ENCODE peak calls at places on chromosome 9, in four cellular contexts. U is CD8-positive, alpha-beta T cell; S is heart left ventricle; J is fibroblast of lung. I is an unnamed sample. For H3K4me1, the result is how much of the 10 kb centered on the place peaks cover.

GRCh38 chr9:137303031-137303892 is 1.2 kb upstream of the NRARP start:
- DNase-seq in U (no peak), S (peak), J (no peak), I (no peak)

GRCh38 chr9:76486151-76486550 is 27.2 kb downstream of the GCNT1 start:
- DNase-seq in U (no peak), S (no peak), J (no peak), I (no peak)

GRCh38 chr9:124010665-124011321 is 775 bp upstream of the LHX2 start:
- DNase-seq in U (no peak), S (no peak), J (no peak), I (no peak)

GRCh38 chr9:4985376-4986266 is 549 bp downstream of the JAK2 start:
- DNase-seq in U (peak), S (peak), J (peak), I (peak)

GRCh38 chr9:19028835-19029451 is 4.1 kb downstream of the SAXO1 start:
- DNase-seq in U (no peak), S (peak), J (peak), I (peak)

GRCh38 chr9:113807173-113808061 is 68.7 kb upstream of the ZNF618 start:
- DNase-seq in U (no peak), S (peak), J (peak), I (peak)

GRCh38 chr9:99013550-99013949 is 69.8 kb downstream of the COL15A1 start:
- DNase-seq in U (peak), S (no peak), J (no peak), I (no peak)

GRCh38 chr9:89596937-89597555 is 7.8 kb upstream of the GADD45G start:
- DNase-seq in U (no peak), S (no peak), J (no peak), I (no peak)

GRCh38 chr9:119432428-119432827 is 63.2 kb upstream of the BRINP1 start:
- DNase-seq in U (no peak), S (no peak), J (no peak), I (no peak)

GRCh38 chr9:114037961-114038723 is 40.0 kb downstream of the AMBP start:
- DNase-seq in U (no peak), S (no peak), J (no peak), I (no peak)

DNA sequence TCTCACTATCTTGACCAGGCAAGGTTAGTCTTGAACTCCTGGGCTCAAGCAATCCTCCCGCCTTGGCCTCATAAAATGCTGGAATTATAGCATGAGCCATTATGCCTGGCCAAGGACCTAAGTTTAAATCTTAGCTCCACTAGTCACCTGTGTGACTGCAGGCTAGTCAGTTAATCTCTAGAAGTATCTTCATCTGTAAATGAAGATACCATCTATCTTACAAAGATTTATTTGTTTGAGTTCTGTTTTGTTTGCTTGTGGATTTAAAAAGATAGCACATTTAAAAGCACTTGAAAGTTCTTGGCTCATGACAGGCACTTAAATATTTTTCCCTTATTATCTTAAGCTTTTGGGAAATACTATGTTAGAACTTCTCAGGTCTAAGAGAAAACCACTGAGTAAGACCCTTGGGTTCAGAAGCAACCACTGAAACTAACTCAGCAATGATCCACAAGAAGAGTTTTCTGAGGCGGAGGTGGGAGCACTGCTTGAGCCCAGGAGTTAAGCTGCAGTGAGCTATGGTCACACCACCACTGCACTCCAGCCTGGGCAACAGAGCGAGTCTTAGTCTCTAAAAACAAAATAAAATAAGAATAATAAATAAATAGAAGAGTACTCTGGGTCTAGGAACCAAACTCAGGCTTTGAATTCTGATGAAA is 19.1 kb downstream of the TMEM245 start:
- DNase-seq in U (no peak), S (no peak), J (no peak), I (no peak)
- H3K4me1 ChIP-seq in U (half or more), S (half or more), J (under half), I (under half)

DNA sequence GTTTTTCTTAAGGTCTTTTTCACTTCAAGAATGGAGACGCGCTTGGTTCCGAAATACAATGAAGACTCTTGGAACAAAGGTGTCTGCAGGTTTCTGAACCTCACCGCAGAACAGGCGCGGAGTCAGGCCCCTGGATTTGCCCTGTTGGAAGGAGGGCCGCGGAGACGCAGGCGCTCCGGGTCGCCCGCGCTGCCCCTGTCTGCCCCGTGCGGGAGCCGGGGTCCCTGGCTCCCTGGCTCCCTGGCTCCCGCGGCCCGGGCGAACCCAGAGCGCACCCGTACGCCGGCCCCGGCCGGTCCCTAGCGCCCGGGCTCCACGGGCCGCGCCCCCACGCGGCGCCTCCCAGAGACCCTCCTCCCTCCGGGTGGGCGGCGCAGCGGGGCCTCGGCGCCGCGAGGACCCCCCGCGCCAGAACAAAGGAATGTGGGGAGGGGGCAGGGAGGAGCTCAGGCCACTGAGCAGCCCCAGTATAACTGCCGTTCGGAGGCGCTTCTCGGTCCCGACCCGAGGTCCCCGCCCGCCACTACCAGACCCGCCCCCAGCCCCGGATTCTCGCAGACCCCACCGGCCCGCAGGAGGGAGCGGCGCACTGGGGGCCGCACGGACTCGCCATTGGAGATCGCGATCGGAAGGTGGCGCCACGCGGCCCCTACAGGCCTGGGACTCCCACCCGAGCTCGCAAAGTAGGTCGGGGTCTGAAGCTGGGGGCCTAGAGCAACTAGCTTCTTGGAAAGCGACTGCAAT is 2.4 kb downstream of the NFIL3 start:
- DNase-seq in U (no peak), S (peak), J (peak), I (peak)
- H3K4me1 ChIP-seq in U (under half), S (half or more), J (under half), I (under half)

GRCh38 chr9:38415846-38416245 is 8.4 kb downstream of the IGFBPL1 start:
- DNase-seq in U (no peak), S (no peak), J (no peak), I (no peak)

GRCh38 chr9:38416461-38416860 is 7.8 kb downstream of the IGFBPL1 start:
- DNase-seq in U (no peak), S (no peak), J (no peak), I (no peak)

GRCh38 chr9:38419216-38419615 is 5.0 kb downstream of the IGFBPL1 start:
- DNase-seq in U (no peak), S (no peak), J (no peak), I (no peak)

GRCh38 chr9:38417003-38417965 is 7.0 kb downstream of the IGFBPL1 start:
- DNase-seq in U (no peak), S (no peak), J (no peak), I (peak)

DNA sequence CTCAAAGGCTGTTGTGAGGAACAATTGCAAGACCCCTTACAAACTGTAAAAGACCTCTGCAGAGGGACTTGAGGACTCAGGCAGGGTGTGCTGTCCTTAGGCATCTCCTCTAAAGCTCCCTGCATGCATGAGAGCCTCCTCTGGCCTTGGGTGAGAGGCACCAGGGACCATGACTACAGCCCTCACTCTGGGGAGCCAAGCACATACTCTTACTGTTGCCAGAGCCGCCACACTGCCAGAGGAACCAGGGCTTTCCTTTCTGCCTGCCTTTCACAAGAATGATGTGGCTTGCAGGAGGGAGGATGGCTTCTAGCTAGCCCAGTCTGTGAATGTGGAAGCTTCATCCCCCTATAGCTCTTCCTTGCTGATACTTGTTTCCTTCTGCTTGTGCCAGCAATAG is 5.9 kb downstream of the IGFBPL1 start:
- DNase-seq in U (no peak), S (no peak), J (no peak), I (no peak)
- H3K4me1 ChIP-seq in U (under half), S (under half), J (under half), I (under half)

GRCh38 chr9:79665383-79665782 is 93.6 kb downstream of the TLE4 start:
- DNase-seq in U (no peak), S (no peak), J (no peak), I (no peak)
- H3K4me1 ChIP-seq in U (under half), S (under half), J (under half), I (under half)

GRCh38 chr9:130214921-130215320 is 42.7 kb downstream of the NCS1 start:
- DNase-seq in U (no peak), S (no peak), J (no peak), I (no peak)
- H3K4me1 ChIP-seq in U (under half), S (under half), J (under half), I (under half)

DNA sequence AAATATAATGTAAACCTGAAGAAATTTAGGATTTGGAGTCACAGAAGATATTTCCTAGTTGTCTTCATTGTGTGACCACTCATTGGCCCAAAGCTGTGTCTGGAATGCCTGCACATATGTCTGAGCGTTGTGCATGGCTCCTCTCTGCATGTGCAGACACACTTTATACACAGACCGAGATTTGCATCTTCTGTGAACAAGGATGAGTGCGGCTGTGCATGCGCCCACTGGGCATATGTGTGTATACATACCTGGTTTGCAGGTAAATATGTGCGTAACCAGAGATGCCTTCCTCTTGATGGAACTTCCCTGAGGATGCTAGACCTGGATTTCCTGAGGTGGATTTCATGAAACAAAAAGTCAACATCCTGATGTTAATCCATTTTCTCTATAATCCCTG is 19.1 kb downstream of the PHF2 start:
- DNase-seq in U (no peak), S (no peak), J (no peak), I (no peak)
- H3K4me1 ChIP-seq in U (under half), S (half or more), J (under half), I (under half)

GRCh38 chr9:134346840-134347239 is 20.6 kb downstream of the RXRA start:
- DNase-seq in U (no peak), S (no peak), J (no peak), I (no peak)
- H3K4me1 ChIP-seq in U (under half), S (half or more), J (under half), I (under half)

GRCh38 chr9:130660683-130661460 is 3.5 kb upstream of the PRDM12 start:
- DNase-seq in U (no peak), S (no peak), J (no peak), I (no peak)

GRCh38 chr9:130663258-130664171 is 879 bp upstream of the PRDM12 start:
- DNase-seq in U (no peak), S (no peak), J (no peak), I (no peak)

GRCh38 chr9:130662927-130663257 is 1.5 kb upstream of the PRDM12 start:
- DNase-seq in U (no peak), S (no peak), J (no peak), I (no peak)

GRCh38 chr9:130661461-130662098 is 2.8 kb upstream of the PRDM12 start:
- DNase-seq in U (no peak), S (no peak), J (no peak), I (no peak)

GRCh38 chr9:130662099-130662926 is 2.1 kb upstream of the PRDM12 start:
- DNase-seq in U (no peak), S (no peak), J (no peak), I (no peak)
- H3K4me1 ChIP-seq in U (under half), S (half or more), J (under half), I (under half)

I was measured in naive thymus-derived CD4-positive, alpha-beta T cell.